ENCODE peak calls at places on chromosomes 16 and 17, in nine cellular contexts. T is neural progenitor cell, K is Peyer's patch, I is heart left ventricle, D is AG04450, S is A549, L is adrenal gland, U is brain microvascular endothelial cell, C is ovary. V is an unnamed sample.

GRCh38 chr16:29813644-29814562 is 1.9 kb downstream of the PRRT2 start:
- DNase-seq in T (peak), C (peak), S (no peak), D (no peak), I (no peak), L (no peak), U (no peak), K (no peak), V (no peak)

GRCh38 chr16:57661510-57661909 is 6.6 kb upstream of the ADGRG3 start:
- DNase-seq in D (no peak), C (no peak), L (no peak), U (no peak), T (no peak), I (no peak), S (no peak), K (no peak), V (no peak)

GRCh38 chr17:48610282-48611211 is at the start of gene HOXB7:
- DNase-seq in K (peak), S (peak), C (no peak), U (no peak), I (no peak), L (peak), D (no peak), T (no peak), V (peak)

GRCh38 chr16:67110136-67110847 is 551 bp downstream of the PHAF1 start:
- DNase-seq in T (peak), S (no peak), U (no peak), D (no peak), K (peak), I (no peak), L (no peak), C (no peak), V (no peak)

GRCh38 chr17:67245694-67246397 is 850 bp upstream of the HELZ start:
- DNase-seq in T (peak), L (peak), K (no peak), U (no peak), D (no peak), S (peak), I (no peak), C (peak), V (peak)

GRCh38 chr16:69049146-69049545 is 56.3 kb upstream of the HAS3 start:
- DNase-seq in T (no peak), K (no peak), I (no peak), S (no peak), D (no peak), L (no peak), U (peak), C (no peak), V (no peak)

GRCh38 chr16:35523991-35524390 is 2064.6 kb downstream of the TP53TG3F start:
- DNase-seq in U (no peak), T (no peak), I (no peak), D (no peak), L (no peak), K (no peak), S (no peak), C (no peak), V (no peak)

GRCh38 chr17:79866791-79867190 is 27.6 kb upstream of the CBX4 start:
- DNase-seq in I (no peak), U (no peak), T (no peak), K (no peak), D (no peak), C (no peak), S (no peak), L (no peak), V (peak)

GRCh38 chr17:37187262-37187661 is 188.5 kb upstream of the C17orf78 start:
- DNase-seq in S (no peak), U (no peak), D (no peak), K (no peak), T (no peak), I (no peak), C (no peak), L (no peak), V (no peak)

GRCh38 chr17:82871056-82871775 is 31.4 kb upstream of the ZNF750 start:
- DNase-seq in L (no peak), U (no peak), K (peak), T (no peak), C (no peak), D (no peak), S (no peak), I (peak), V (peak)

DNA sequence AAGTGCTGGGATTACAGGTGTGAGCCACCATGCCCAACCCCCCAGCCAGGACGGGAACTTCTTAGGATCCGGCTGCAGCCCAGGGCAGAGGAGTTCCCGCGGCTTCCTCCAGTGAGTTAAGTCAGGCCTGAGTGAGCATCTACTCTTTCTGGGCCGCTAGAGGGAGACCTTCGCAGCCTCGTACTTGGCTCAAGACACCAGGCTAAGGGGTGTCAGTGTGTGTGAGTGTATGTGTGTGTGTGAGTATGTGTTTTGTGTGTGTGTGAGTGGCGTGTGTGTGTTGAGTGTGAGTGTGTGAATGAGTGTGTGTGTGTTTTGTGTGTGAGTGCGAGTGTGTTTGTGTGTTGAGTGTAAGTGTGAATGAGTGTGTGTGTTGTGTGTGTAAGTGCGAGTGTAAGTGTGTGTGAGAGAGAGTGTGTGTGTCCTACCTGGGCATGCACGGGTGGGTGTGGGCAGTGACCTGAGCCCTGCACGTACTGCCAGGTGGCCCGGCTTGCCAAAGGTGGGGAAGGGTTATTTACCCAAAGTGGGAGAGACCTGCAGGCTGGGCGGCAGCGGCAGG is 58.5 kb downstream of the TMEM235 start:
- DNase-seq in S (peak), L (peak), K (peak), D (peak), U (peak), C (peak), T (peak), I (peak), V (peak)
- H3K4me3 ChIP-seq in S (no peak), L (no peak), K (no peak), D (no peak), U (no peak), C (no peak), T (no peak), I (no peak), V (no peak)

GRCh38 chr17:39742856-39743436 is 5.2 kb downstream of the GRB7 start:
- DNase-seq in K (no peak), C (no peak), I (no peak), T (no peak), U (no peak), S (no peak), L (no peak), D (no peak), V (no peak)
- TF ChIP-seq CTCF in K (no peak), C (no peak), I (no peak), T (no peak), U (no peak), S (no peak), L (no peak), D (no peak), V (no peak)

GRCh38 chr16:16169615-16170014 is 53.7 kb downstream of the ABCC6 start:
- DNase-seq in L (no peak), I (no peak), D (no peak), S (no peak), K (no peak), C (no peak), T (no peak), U (no peak), V (no peak)
- H3K27ac ChIP-seq in L (no peak), I (no peak), D (no peak), S (no peak), K (no peak), C (no peak), T (no peak), U (no peak), V (no peak)

GRCh38 chr17:76270770-76271668 is 5.9 kb downstream of the UBALD2 start:
- DNase-seq in T (no peak), L (no peak), K (peak), C (no peak), D (no peak), I (no peak), U (no peak), S (no peak), V (no peak)

GRCh38 chr17:76273923-76274558 is 8.9 kb downstream of the UBALD2 start:
- DNase-seq in K (no peak), U (no peak), D (no peak), I (peak), T (no peak), L (no peak), S (no peak), C (no peak), V (no peak)

GRCh38 chr17:76273435-76273921 is 8.3 kb downstream of the UBALD2 start:
- DNase-seq in D (no peak), S (no peak), K (no peak), U (no peak), I (no peak), L (no peak), T (no peak), C (no peak), V (peak)

GRCh38 chr17:76271669-76272540 is 6.8 kb downstream of the UBALD2 start:
- DNase-seq in C (no peak), I (peak), D (no peak), U (no peak), L (no peak), S (no peak), K (peak), T (no peak), V (peak)

DNA sequence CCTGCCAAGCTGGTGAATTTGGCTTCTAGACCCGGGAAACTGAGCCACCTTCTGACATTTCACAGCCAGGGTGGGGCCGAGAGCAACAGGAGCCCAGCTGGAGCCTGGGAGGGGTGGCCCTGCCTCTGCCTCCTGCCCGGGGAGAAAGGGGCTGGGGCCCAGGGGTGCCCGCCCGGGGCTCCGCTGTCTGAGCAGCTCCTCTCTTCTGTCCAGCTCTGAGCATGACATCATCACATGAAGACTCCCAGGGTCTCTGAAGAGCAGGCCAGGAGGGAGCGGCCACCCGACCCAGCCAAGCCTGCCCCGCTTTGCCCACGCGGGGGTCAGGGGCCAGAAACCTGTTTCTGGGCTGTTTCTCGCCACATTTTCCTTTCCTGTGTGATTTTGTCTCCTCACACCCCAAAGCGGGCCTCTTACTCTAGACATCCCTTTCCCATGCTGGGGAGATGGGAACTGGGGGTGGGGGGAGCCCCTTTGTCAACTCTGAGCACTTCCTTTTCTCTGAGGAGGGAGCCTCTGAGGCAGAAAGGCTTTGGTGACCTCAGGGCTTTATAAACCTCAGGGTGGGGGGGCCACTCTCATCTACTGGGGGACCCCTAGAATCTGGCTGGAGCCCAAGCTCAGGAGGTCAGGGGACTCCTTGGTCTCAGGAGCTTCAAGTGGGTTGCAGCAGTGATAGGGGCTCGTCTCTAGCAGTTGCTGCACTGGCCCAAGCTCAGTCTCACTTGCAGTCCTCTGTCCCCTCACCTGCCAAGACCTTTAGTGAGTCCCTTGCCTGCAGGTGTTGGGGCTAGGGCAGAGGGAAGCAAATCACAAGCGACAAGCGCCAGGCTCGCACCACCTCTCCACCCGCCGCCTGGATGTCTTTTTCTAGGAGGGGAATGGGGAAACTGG is 7.6 kb downstream of the UBALD2 start:
- DNase-seq in U (no peak), T (no peak), S (no peak), L (no peak), D (no peak), I (peak), K (peak), C (no peak), V (peak)
- H3K4me3 ChIP-seq in U (no peak), T (no peak), S (no peak), L (no peak), D (no peak), I (no peak), K (peak), C (no peak), V (peak)

GRCh38 chr17:76102944-76103273 is 678 bp downstream of the EXOC7 start:
- DNase-seq in T (no peak), D (no peak), L (no peak), I (no peak), C (no peak), K (no peak), S (no peak), U (no peak), V (no peak)
- TF ChIP-seq CTCF in T (no peak), D (no peak), L (no peak), I (no peak), C (no peak), K (no peak), S (no peak), U (no peak), V (no peak)